ENCODE peak calls at places on chromosomes 5 and 9, in seven cellular contexts. W is fibroblast of lung, O is Peyer's patch, Q is Karpas-422, D is Caco-2, N is transverse colon, L is GM23338. Z is an unnamed sample.
A peak's percentile ranks its signal among the peaks of the same experiment; 100 is the strongest.

GRCh38 chr5:114191441-114191840 is 170.4 kb upstream of the KCNN2 start:
- DNase-seq in L (no peak), W (no peak), N (no peak), D (no peak), Q (no peak), O (no peak), Z (no peak)

GRCh38 chr9:116550728-116551436 is 136.2 kb upstream of the TRIM32 start:
- DNase-seq in D (no peak), N (no peak), O (no peak), Q (no peak), W (peak; percentile 83), L (peak; percentile 24), Z (no peak)

GRCh38 chr5:110973510-110973909 is 98.0 kb upstream of the TSLP start:
- DNase-seq in L (peak; percentile 43), D (no peak), N (no peak), O (no peak), Q (no peak), W (no peak), Z (no peak)

GRCh38 chr5:137741-138140 is 45.8 kb downstream of the PLEKHG4B start:
- DNase-seq in Q (no peak), D (no peak), O (no peak), L (no peak), W (no peak), N (no peak), Z (no peak)

GRCh38 chr5:153584131-153584530 is 93.7 kb downstream of the GRIA1 start:
- DNase-seq in O (no peak), W (peak; percentile 31), D (no peak), Q (no peak), N (no peak), L (no peak), Z (no peak)

GRCh38 chr5:125117556-125117955 is 371.1 kb upstream of the ZNF608 start:
- DNase-seq in Q (no peak), O (no peak), L (no peak), D (no peak), W (no peak), N (no peak), Z (no peak)

GRCh38 chr5:14864181-14864812 is 7.3 kb downstream of the ANKH start:
- DNase-seq in Q (no peak), N (no peak), L (no peak), D (no peak), O (no peak), W (no peak), Z (no peak)

GRCh38 chr5:177131711-177132503 is 1.7 kb upstream of the NSD1 start:
- DNase-seq in D (no peak), Q (peak; percentile 46), N (no peak), L (peak; percentile 69), O (no peak), W (no peak), Z (no peak)

GRCh38 chr5:98969400-98969799 is 40.6 kb upstream of the CHD1 start:
- DNase-seq in D (no peak), O (no peak), L (no peak), W (no peak), N (no peak), Q (no peak), Z (no peak)

GRCh38 chr9:77177894-77178794 is 810 bp downstream of the VPS13A start:
- DNase-seq in N (peak; percentile 53), L (peak; percentile 67), D (peak; percentile 4), O (peak; percentile 78), W (peak; percentile 38), Q (peak; percentile 86), Z (peak; percentile 43)

GRCh38 chr9:19231126-19232035 is 888 bp downstream of the DENND4C start:
- DNase-seq in O (peak; percentile 57), L (peak; percentile 69), W (peak; percentile 33), N (peak; percentile 26), Q (peak; percentile 60), D (no peak), Z (no peak)

GRCh38 chr9:116262421-116262820 is 108.8 kb downstream of the PAPPA start:
- DNase-seq in W (no peak), O (no peak), N (no peak), D (no peak), Q (no peak), L (no peak), Z (no peak)

GRCh38 chr9:7153566-7153965 is 395.8 kb downstream of the KDM4C start:
- DNase-seq in D (no peak), W (peak; percentile 10), L (no peak), N (no peak), Q (no peak), O (no peak), Z (no peak)

GRCh38 chr9:15977438-15977837 is 424.6 kb downstream of the CCDC171 start:
- DNase-seq in O (no peak), Q (no peak), L (no peak), W (no peak), D (no peak), N (no peak), Z (no peak)

GRCh38 chr5:17148481-17148880 is 69.0 kb upstream of the BASP1 start:
- DNase-seq in D (no peak), Q (no peak), W (no peak), L (no peak), N (no peak), O (no peak), Z (no peak)

GRCh38 chr9:14238518-14238917 is 75.4 kb downstream of the NFIB start:
- DNase-seq in O (no peak), L (peak; percentile 69), W (peak; percentile 39), D (peak; percentile 17), N (no peak), Q (no peak), Z (no peak)

GRCh38 chr5:110386782-110387181 is 339.7 kb downstream of the TMEM232 start:
- DNase-seq in Q (no peak), W (peak; percentile 4), N (no peak), D (no peak), O (no peak), L (no peak), Z (no peak)

GRCh38 chr5:36630201-36630968 is 24.0 kb downstream of the SLC1A3 start:
- DNase-seq in L (no peak), D (no peak), Q (no peak), O (no peak), N (no peak), W (no peak), Z (no peak)
- H3K36me3 ChIP-seq in L (peaks cover 6% of the 10 kb centered on the region), D (no peaks in the 10 kb centered on the region), Q (no peaks in the 10 kb centered on the region), O (no peaks in the 10 kb centered on the region), N (no peaks in the 10 kb centered on the region), W (no peaks in the 10 kb centered on the region), Z (no peaks in the 10 kb centered on the region)

GRCh38 chr5:172855597-172856292 is 21.7 kb downstream of the ERGIC1 start:
- DNase-seq in Q (no peak), W (no peak), O (no peak), L (no peak), N (no peak), D (no peak), Z (no peak)
- H3K36me3 ChIP-seq in Q (no peaks in the 10 kb centered on the region), W (peaks cover 2% of the 10 kb centered on the region), O (no peaks in the 10 kb centered on the region), L (no peaks in the 10 kb centered on the region), N (no peaks in the 10 kb centered on the region), D (peaks cover 2% of the 10 kb centered on the region), Z (no peaks in the 10 kb centered on the region)

GRCh38 chr9:124353166-124353768 is 62.0 kb downstream of the PSMB7 start:
- DNase-seq in N (no peak), Q (no peak), L (no peak), D (no peak), O (no peak), W (no peak), Z (no peak)

GRCh38 chr9:124353811-124354274 is 61.4 kb downstream of the PSMB7 start:
- DNase-seq in Q (no peak), L (no peak), O (no peak), W (peak; percentile 47), D (no peak), N (no peak), Z (no peak)

GRCh38 chr9:124355941-124356744 is 59.1 kb downstream of the PSMB7 start:
- DNase-seq in N (no peak), D (no peak), Q (no peak), L (no peak), W (no peak), O (no peak), Z (no peak)

GRCh38 chr9:124355032-124355940 is 60.0 kb downstream of the PSMB7 start:
- DNase-seq in L (no peak), W (no peak), O (no peak), D (no peak), N (no peak), Q (no peak), Z (no peak)

DNA sequence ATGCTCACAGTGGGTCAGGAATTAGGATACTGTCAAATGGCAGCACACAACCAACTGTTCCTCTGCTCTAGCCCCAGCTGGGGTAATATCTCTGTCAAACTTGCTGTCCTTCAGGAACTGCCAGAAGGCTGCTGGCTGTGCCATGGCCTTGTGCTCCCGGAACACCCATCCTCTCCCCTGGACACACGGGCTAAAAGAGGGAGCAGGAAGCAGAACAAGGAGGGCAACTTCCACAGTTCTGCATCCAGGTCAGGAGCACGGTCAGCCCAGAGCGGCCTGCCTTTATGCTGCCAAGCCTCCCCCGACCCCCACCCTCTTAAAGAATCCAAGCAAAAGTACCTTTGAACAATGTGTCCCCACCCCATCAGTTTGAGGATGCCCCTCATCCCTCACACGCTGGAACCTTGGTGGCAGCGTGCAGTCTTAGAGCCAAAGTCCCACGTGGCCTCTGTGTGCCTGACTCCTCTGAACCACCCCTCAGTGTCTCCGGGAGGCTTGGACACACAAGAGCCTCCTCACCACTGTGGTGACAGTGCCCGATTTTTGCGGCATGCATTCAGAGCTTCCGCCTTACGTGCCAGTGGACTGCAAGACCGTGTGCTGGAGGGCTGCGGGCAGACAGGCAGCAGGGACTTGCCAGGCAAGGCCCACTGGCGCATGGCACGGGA is 60.7 kb downstream of the PSMB7 start:
- DNase-seq in N (no peak), W (no peak), Q (no peak), O (no peak), D (no peak), L (no peak), Z (no peak)
- H3K36me3 ChIP-seq in N (no peaks in the 10 kb centered on the region), W (peaks cover 44% of the 10 kb centered on the region), Q (peaks cover 36% of the 10 kb centered on the region), O (no peaks in the 10 kb centered on the region), D (peaks cover 12% of the 10 kb centered on the region), L (peaks cover 10% of the 10 kb centered on the region), Z (peaks cover 23% of the 10 kb centered on the region)

GRCh38 chr9:33130501-33130900 is 36.6 kb downstream of the B4GALT1 start:
- DNase-seq in Q (no peak), L (no peak), O (no peak), W (peak; percentile 62), D (no peak), N (no peak), Z (no peak)

GRCh38 chr9:33131505-33132248 is 35.5 kb downstream of the B4GALT1 start:
- DNase-seq in W (no peak), O (no peak), N (no peak), D (peak; percentile 67), L (no peak), Q (no peak), Z (no peak)

GRCh38 chr9:33133186-33133585 is 34.0 kb downstream of the B4GALT1 start:
- DNase-seq in W (no peak), O (no peak), N (no peak), L (no peak), Q (no peak), D (no peak), Z (no peak)

GRCh38 chr9:33130961-33131360 is 36.2 kb downstream of the B4GALT1 start:
- DNase-seq in W (no peak), L (no peak), Q (no peak), O (no peak), N (no peak), D (no peak), Z (no peak)

DNA sequence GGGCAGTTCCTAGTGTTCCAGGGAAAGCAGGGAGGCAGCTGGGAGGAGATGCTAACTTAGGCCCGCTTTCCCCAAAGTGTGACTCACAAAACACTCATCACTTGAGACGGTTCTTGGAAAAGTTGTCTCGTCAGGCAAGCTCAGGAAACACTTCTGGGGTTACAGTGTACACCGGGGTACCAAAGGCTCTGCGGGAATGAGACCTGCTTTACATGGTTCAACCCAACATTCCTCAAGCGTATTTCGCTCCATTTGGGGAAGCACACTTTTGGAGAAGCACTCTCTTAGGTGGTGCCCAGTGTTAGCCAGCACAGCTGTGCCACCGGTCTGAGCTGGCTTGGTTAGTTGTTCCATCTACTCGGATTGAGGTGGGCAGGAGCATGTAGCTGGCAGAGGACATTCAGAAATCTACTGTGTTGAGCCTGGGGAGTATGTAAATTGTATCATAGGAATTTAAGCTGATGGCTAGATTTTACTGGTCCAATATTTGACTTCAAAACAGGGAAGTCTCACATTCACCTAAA is 34.8 kb downstream of the B4GALT1 start:
- DNase-seq in O (no peak), D (no peak), Q (no peak), L (no peak), N (no peak), W (peak; percentile 87), Z (no peak)
- H3K36me3 ChIP-seq in O (no peaks in the 10 kb centered on the region), D (peaks cover 4% of the 10 kb centered on the region), Q (no peaks in the 10 kb centered on the region), L (no peaks in the 10 kb centered on the region), N (no peaks in the 10 kb centered on the region), W (peaks cover 5% of the 10 kb centered on the region), Z (peaks cover 44% of the 10 kb centered on the region)